ENCODE peak calls at places on chromosome 22, in nine cellular contexts. M is bronchial epithelial cell, E is keratinocyte, W is cardiac fibroblast, L is glutamatergic neuron, C is astrocyte of the spinal cord, T is GM23338, S is neural progenitor cell, O is PC-3. J is an unnamed sample.

GRCh38 chr22:49574861-49575702 is 252.6 kb downstream of the BRD1 start:
- DNase-seq in W (no peak), M (no peak), O (no peak), L (no peak), C (no peak), S (no peak), E (no peak), T (no peak), J (no peak)

GRCh38 chr22:24688294-24688693 is 85.3 kb downstream of the GGT1 start:
- DNase-seq in M (no peak), W (no peak), L (no peak), E (no peak), T (peak; percentile 51), C (no peak), S (peak; percentile 45), O (no peak), J (no peak)

GRCh38 chr22:50059185-50059880 is 1.2 kb upstream of the TTLL8 start:
- DNase-seq in M (no peak), T (peak; percentile 82), E (no peak), L (peak; percentile 52), W (peak; percentile 58), C (no peak), O (no peak), S (peak; percentile 86), J (peak; percentile 3)

GRCh38 chr22:46001046-46001425 is 24.1 kb upstream of the WNT7B start:
- DNase-seq in M (no peak), S (no peak), O (no peak), T (no peak), E (no peak), C (no peak), W (no peak), L (no peak), J (no peak)

GRCh38 chr22:17257578-17257977 is 38.3 kb upstream of the ADA2 start:
- DNase-seq in L (peak; percentile 41), W (no peak), T (peak; percentile 75), E (no peak), S (peak; percentile 50), M (no peak), O (no peak), C (no peak), J (no peak)

GRCh38 chr22:18060646-18061620 is 16.9 kb upstream of the PEX26 start:
- DNase-seq in E (no peak), S (no peak), L (no peak), C (peak; percentile 19), O (peak; percentile 65), T (no peak), M (peak; percentile 91), W (peak; percentile 14), J (peak; percentile 49)

GRCh38 chr22:17633217-17633997 is 4.9 kb upstream of the ATP6V1E1 start:
- DNase-seq in O (peak; percentile 95), L (no peak), M (peak; percentile 98), T (peak; percentile 6), S (no peak), C (peak; percentile 65), W (peak; percentile 77), E (peak; percentile 93), J (peak; percentile 77)

GRCh38 chr22:36733271-36733670 is 29.7 kb upstream of the CACNG2 start:
- DNase-seq in T (no peak), W (no peak), M (no peak), C (no peak), O (no peak), S (no peak), E (no peak), L (no peak), J (no peak)

DNA sequence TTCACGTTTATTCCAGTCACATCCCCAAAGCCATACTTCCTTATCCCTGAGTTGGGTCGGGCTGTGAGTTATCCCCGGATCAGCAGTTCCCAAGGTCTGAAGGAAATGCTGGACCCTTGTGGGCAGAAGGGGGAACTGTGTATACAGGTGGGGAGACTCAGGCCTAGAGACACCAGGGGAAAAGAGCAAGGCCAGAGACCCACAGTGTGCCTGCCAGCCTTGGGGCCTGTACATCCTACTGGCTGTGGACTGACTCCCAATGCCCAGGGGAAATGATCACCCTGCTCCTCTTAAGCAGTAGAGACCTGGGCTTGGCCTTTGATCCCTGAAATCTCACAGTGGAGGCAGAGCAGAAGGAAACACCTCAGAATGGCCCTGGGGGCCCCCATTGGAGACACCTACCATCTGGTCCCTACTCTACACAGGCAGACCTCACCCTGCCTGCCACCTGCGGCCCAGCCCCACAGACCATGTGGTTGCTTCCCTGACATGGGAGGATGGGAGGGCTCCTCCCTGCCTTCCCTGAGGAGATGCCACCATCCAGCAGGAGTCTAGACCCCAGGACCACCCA is 1.3 kb downstream of the SELENOM start:
- DNase-seq in O (no peak), W (no peak), M (no peak), E (no peak), S (no peak), L (no peak), T (no peak), C (no peak), J (no peak)
- TF ChIP-seq CTCF in O (no peak), W (peak; percentile 23), M (no peak), E (no peak), S (no peak), L (no peak), T (peak; percentile 13), C (no peak), J (no peak)

GRCh38 chr22:27258773-27259172 is 542.8 kb downstream of the MN1 start:
- DNase-seq in E (no peak), C (no peak), W (no peak), O (no peak), S (peak; percentile 16), M (no peak), T (no peak), L (no peak), J (no peak)

GRCh38 chr22:27260087-27260730 is 541.3 kb downstream of the MN1 start:
- DNase-seq in C (no peak), L (peak; percentile 59), E (no peak), T (peak; percentile 26), S (peak; percentile 94), W (no peak), O (no peak), M (no peak), J (no peak)

GRCh38 chr22:27255580-27255979 is 546.0 kb downstream of the MN1 start:
- DNase-seq in W (no peak), M (no peak), T (no peak), O (no peak), L (no peak), E (no peak), C (no peak), S (no peak), J (no peak)

GRCh38 chr22:27259390-27259789 is 542.2 kb downstream of the MN1 start:
- DNase-seq in M (no peak), W (no peak), S (no peak), C (no peak), O (no peak), E (no peak), T (no peak), L (no peak), J (no peak)

DNA sequence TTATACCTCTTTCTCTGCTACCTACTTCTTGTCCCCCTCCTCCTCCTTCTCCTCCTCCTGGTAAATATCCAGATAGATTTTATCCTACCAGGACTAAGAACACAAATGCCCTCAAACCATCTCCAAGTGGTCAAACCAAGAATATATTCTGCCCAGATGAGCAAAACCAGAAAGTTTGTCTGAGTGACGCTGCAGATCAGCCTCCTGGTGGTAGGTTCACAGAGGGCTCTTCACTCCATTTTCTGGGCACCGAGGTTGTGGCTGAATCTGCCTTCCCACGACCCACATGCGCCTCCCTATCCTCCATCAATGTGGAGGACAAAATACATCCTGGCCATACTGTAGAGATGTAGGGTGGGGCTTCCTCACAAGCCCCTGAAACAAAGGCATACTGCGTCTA is 543.6 kb downstream of the MN1 start:
- DNase-seq in S (no peak), E (no peak), L (no peak), O (no peak), W (no peak), C (no peak), T (peak; percentile 30), M (no peak), J (no peak)
- TF ChIP-seq CTCF in S (no peak), E (no peak), L (no peak), O (no peak), W (no peak), C (no peak), T (peak; percentile 17), M (no peak), J (no peak)

GRCh38 chr22:42785706-42786499 is 65.2 kb upstream of the A4GALT start:
- DNase-seq in S (no peak), E (no peak), O (no peak), W (no peak), T (no peak), L (no peak), M (no peak), C (no peak), J (no peak)

GRCh38 chr22:42788021-42788420 is 67.4 kb upstream of the A4GALT start:
- DNase-seq in L (no peak), C (no peak), E (no peak), T (no peak), O (no peak), W (no peak), S (no peak), M (no peak), J (no peak)

GRCh38 chr22:42787357-42787736 is 66.7 kb upstream of the A4GALT start:
- DNase-seq in E (no peak), S (no peak), O (no peak), M (no peak), C (no peak), L (no peak), T (no peak), W (no peak), J (no peak)

GRCh38 chr22:42788466-42788865 is 67.8 kb upstream of the A4GALT start:
- DNase-seq in C (no peak), L (no peak), E (no peak), O (no peak), W (no peak), S (no peak), M (no peak), T (no peak), J (no peak)

DNA sequence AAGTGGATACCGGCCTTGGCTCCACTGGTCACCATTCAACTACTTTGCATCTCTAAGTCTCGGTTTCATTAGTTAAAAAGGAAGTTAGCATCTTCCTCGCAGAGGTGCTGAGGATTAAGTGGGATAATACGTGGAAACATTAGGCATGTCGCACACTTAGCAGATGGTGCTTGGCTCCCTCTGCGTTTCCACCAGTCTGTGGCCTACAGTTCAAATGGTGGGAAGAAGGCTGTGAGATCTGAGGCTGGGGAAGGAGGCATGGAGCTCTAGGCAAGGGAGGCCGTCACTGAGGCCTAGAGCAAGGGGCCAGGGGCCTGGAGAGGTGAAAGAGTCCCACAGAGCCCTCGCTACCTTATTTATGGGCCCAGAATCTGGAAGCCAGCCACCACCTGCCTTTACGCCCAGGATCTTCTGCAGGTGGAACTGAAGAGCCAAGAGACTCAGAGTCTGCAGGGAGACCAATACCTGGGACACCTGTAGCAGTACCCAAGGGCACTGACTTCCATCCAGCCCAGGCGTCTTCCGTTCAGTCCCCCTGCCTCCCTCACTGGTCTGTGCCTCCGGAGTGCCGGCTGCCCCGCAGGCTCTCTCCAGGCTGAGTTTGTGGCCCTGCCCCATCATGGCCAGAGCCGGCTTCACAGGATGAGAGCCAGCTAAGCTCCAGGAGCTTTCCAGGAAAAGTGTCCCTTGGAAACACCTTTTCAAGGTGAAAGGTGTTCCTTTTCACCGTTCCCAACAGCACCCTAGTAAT is 66.1 kb upstream of the A4GALT start:
- DNase-seq in W (no peak), M (no peak), C (no peak), O (no peak), E (no peak), S (no peak), T (no peak), L (no peak), J (no peak)
- TF ChIP-seq CTCF in W (no peak), M (no peak), C (no peak), O (no peak), E (no peak), S (no peak), T (no peak), L (no peak), J (no peak)

DNA sequence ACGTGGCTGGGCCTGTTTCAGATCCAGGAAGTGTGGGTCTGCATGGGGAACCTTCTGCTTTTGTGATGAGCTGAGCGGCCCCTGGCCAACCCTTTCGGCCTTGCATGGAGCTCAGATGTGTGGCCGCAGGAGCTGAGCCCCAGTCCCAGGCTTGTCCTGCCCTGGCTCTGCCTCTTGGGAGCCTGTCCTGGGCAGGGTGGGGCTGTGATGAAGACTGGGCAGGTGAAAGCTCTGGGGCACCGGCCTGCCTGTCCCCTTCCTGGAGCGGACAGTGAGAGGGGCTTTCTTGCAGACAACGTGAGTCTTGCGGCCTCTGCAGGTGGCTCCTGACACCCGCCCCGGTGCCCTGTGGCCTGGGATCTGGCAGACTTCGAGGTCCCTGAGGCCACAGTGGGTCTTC is 1296.6 kb downstream of the BRD1 start:
- DNase-seq in M (no peak), E (no peak), S (no peak), T (no peak), O (no peak), W (no peak), L (no peak), C (no peak), J (no peak)
- TF ChIP-seq CTCF in M (no peak), E (no peak), S (no peak), T (no peak), O (no peak), W (no peak), L (no peak), C (no peak), J (no peak)

J was measured in MCF 10A.